ENCODE peak calls at places on chromosomes 1 and 21, in four cellular contexts. V is Jurkat, Clone E6-1; G is stimulated activated CD8-positive, alpha-beta memory T cell treated with anti-CD3 and anti-CD28 coated beads, Interleukin-15, amount 100 ng/mL, for 1 hour; M is cardiac fibroblast. F is an unnamed sample.

GRCh38 chr1:55530749-55531478 is 315.8 kb upstream of the USP24 start:
- DNase-seq in V (no peak), G (no peak), M (no peak), F (no peak)

GRCh38 chr21:28875078-28875477 is 117.6 kb downstream of the LTN1 start:
- DNase-seq in V (no peak), G (no peak), M (no peak), F (no peak)

GRCh38 chr1:240237305-240237721 is 145.6 kb downstream of the FMN2 start:
- DNase-seq in V (no peak), G (no peak), M (peak), F (no peak)

GRCh38 chr1:172203135-172203823 is 217.2 kb upstream of the C1orf105 start:
- DNase-seq in V (no peak), G (no peak), M (peak), F (no peak)

GRCh38 chr1:170701962-170702361 is 38.0 kb downstream of the PRRX1 start:
- DNase-seq in V (no peak), G (no peak), M (no peak), F (no peak)

GRCh38 chr1:183159960-183160359 is 26.1 kb upstream of the LAMC2 start:
- DNase-seq in V (no peak), G (no peak), M (no peak), F (no peak)

GRCh38 chr1:72483958-72484357 is 201.6 kb upstream of the NEGR1 start:
- DNase-seq in V (no peak), G (no peak), M (no peak), F (no peak)

GRCh38 chr1:218259800-218260199 is 25.3 kb upstream of the RRP15 start:
- DNase-seq in V (no peak), G (no peak), M (no peak), F (peak)

GRCh38 chr1:155091071-155092051 is 12.7 kb downstream of the EFNA3 start:
- DNase-seq in V (peak), G (peak), M (peak), F (peak)

GRCh38 chr1:204461331-204462228 is 33.0 kb downstream of the PIK3C2B start:
- DNase-seq in V (peak), G (no peak), M (peak), F (no peak)

GRCh38 chr1:30877205-30877912 is 31.2 kb downstream of the SDC3 start:
- DNase-seq in V (no peak), G (no peak), M (peak), F (no peak)

GRCh38 chr1:92752719-92753118 is 32.2 kb downstream of the EVI5 start:
- DNase-seq in V (no peak), G (no peak), M (no peak), F (no peak)

GRCh38 chr1:148264374-148265276 is 112.5 kb upstream of the NBPF11 start:
- DNase-seq in V (no peak), G (no peak), M (peak), F (no peak)

GRCh38 chr21:37074195-37074510 is 1.1 kb downstream of the TTC3 start:
- DNase-seq in V (no peak), G (no peak), M (no peak), F (peak)

GRCh38 chr21:42478504-42478903 is 17.5 kb downstream of the RSPH1 start:
- DNase-seq in V (no peak), G (no peak), M (no peak), F (no peak)

GRCh38 chr1:164675342-164675904 is 116.4 kb downstream of the PBX1 start:
- DNase-seq in V (no peak), G (no peak), M (no peak), F (no peak)

GRCh38 chr1:228042508-228042907 is 35.7 kb downstream of the WNT3A start:
- DNase-seq in V (no peak), G (no peak), M (no peak), F (no peak)

GRCh38 chr1:201562659-201563405 is 23.9 kb downstream of the NAV1 start:
- DNase-seq in V (no peak), G (no peak), M (peak), F (no peak)

GRCh38 chr1:73333847-73334503 is 864.0 kb downstream of the LRRIQ3 start:
- DNase-seq in V (no peak), G (no peak), M (no peak), F (no peak)

GRCh38 chr1:119101563-119101962 is 38.9 kb downstream of the WARS2 start:
- DNase-seq in V (no peak), G (no peak), M (peak), F (no peak)

GRCh38 chr1:77143529-77144121 is 75.6 kb downstream of the PIGK start:
- DNase-seq in V (no peak), G (no peak), M (peak), F (peak)

F was measured in NCI-H82.